ENCODE peak calls at places on chromosomes 13 and 19, in nine cellular contexts. H is uterus; V is lower leg skin; E is stimulated activated CD8-positive, alpha-beta memory T cell treated with anti-CD3 and anti-CD28 coated beads, Interleukin-7, amount 100 ng/mL, for 1 hour; K is CD4-positive, alpha-beta T cell; J is activated naive CD4-positive, alpha-beta T cell; R is cardiac muscle cell; B is T-helper 17 cell; T is left ventricle myocardium inferior. M is an unnamed sample.

GRCh38 chr19:41930926-41931592 is 2.8 kb upstream of the ERFL start:
- DNase-seq in H (no peak), V (no peak), E (no peak), K (no peak), J (no peak), R (no peak), B (no peak), T (no peak), M (no peak)

GRCh38 chr13:19185865-19186645 is 4.4 kb upstream of the TUBA3C start:
- DNase-seq in H (no peak), V (peak; percentile 34), E (no peak), K (no peak), J (no peak), R (no peak), B (no peak), T (no peak), M (no peak)

GRCh38 chr13:26377038-26377437 is 123.1 kb downstream of the CDK8 start:
- DNase-seq in H (no peak), V (no peak), E (no peak), K (no peak), J (no peak), R (peak; percentile 29), B (no peak), T (no peak), M (no peak)

GRCh38 chr13:29514720-29515310 is 80.7 kb downstream of the SLC7A1 start:
- DNase-seq in H (no peak), V (no peak), E (no peak), K (no peak), J (no peak), R (no peak), B (no peak), T (no peak), M (no peak)

GRCh38 chr19:5166262-5166661 is 174.3 kb downstream of the PTPRS start:
- DNase-seq in H (no peak), V (no peak), E (no peak), K (no peak), J (no peak), R (peak; percentile 37), B (no peak), T (no peak), M (no peak)

GRCh38 chr19:49570997-49571676 is 9.2 kb downstream of the NOSIP start:
- DNase-seq in H (no peak), V (no peak), E (no peak), K (peak; percentile 51), J (no peak), R (no peak), B (no peak), T (no peak), M (no peak)

GRCh38 chr19:4371209-4371897 is 28.0 kb downstream of the MPND start:
- DNase-seq in H (no peak), V (peak; percentile 85), E (no peak), K (no peak), J (no peak), R (no peak), B (no peak), T (no peak), M (no peak)

GRCh38 chr19:43618921-43619261 is 538 bp downstream of the ZNF428 start:
- DNase-seq in H (peak; percentile 36), V (no peak), E (no peak), K (no peak), J (no peak), R (peak; percentile 47), B (no peak), T (no peak), M (no peak)

GRCh38 chr13:102830646-102831045 is 15.2 kb upstream of the ERCC5 start:
- DNase-seq in H (no peak), V (no peak), E (no peak), K (no peak), J (no peak), R (peak; percentile 65), B (no peak), T (no peak), M (no peak)

GRCh38 chr19:33488826-33489225 is 32.8 kb downstream of the PEPD start:
- DNase-seq in H (no peak), V (peak; percentile 62), E (no peak), K (no peak), J (no peak), R (no peak), B (no peak), T (no peak), M (no peak)

GRCh38 chr13:87129602-87130300 is 541.4 kb upstream of the SLITRK5 start:
- DNase-seq in H (no peak), V (no peak), E (no peak), K (no peak), J (no peak), R (peak; percentile 13), B (no peak), T (no peak), M (no peak)

GRCh38 chr13:51818771-51819511 is 15.0 kb upstream of the DHRS12 start:
- DNase-seq in H (no peak), V (no peak), E (no peak), K (no peak), J (peak; percentile 4), R (peak; percentile 62), B (peak; percentile 31), T (no peak), M (no peak)

GRCh38 chr19:4969772-4970531 is 1.0 kb downstream of the KDM4B start:
- DNase-seq in H (no peak), V (no peak), E (no peak), K (no peak), J (no peak), R (peak; percentile 24), B (no peak), T (no peak), M (no peak)

GRCh38 chr19:45451181-45451849 is 16.5 kb upstream of the FOSB start:
- DNase-seq in H (peak; percentile 54), V (peak; percentile 93), E (no peak), K (peak; percentile 54), J (no peak), R (peak; percentile 72), B (peak; percentile 45), T (no peak), M (peak; percentile 53)

GRCh38 chr13:92355213-92355612 is 871.4 kb upstream of the GPC6 start:
- DNase-seq in H (no peak), V (no peak), E (no peak), K (no peak), J (no peak), R (peak; percentile 84), B (no peak), T (no peak), M (no peak)

GRCh38 chr19:55473613-55474012 is 2.8 kb upstream of the ZNF628 start:
- DNase-seq in H (no peak), V (no peak), E (no peak), K (no peak), J (no peak), R (no peak), B (no peak), T (no peak), M (no peak)

GRCh38 chr13:81106348-81106747 is 765.4 kb upstream of the SPRY2 start:
- DNase-seq in H (no peak), V (no peak), E (no peak), K (no peak), J (no peak), R (no peak), B (no peak), T (no peak), M (no peak)

GRCh38 chr13:58953638-58954037 is 1210.1 kb downstream of the DIAPH3 start:
- DNase-seq in H (no peak), V (no peak), E (no peak), K (no peak), J (no peak), R (no peak), B (no peak), T (no peak), M (no peak)

GRCh38 chr19:53549354-53549753 is 11.4 kb downstream of the ZNF331 start:
- DNase-seq in H (no peak), V (no peak), E (no peak), K (no peak), J (no peak), R (peak; percentile 91), B (no peak), T (no peak), M (no peak)

GRCh38 chr13:109694972-109695371 is 91.4 kb downstream of the IRS2 start:
- DNase-seq in H (no peak), V (no peak), E (no peak), K (no peak), J (no peak), R (no peak), B (no peak), T (no peak), M (no peak)

GRCh38 chr19:10655457-10656312 is 1.5 kb downstream of the ILF3 start:
- DNase-seq in H (no peak), V (no peak), E (no peak), K (no peak), J (no peak), R (peak; percentile 27), B (no peak), T (no peak), M (no peak)

GRCh38 chr19:28636706-28637105 is 576.2 kb downstream of the UQCRFS1 start:
- DNase-seq in H (no peak), V (no peak), E (no peak), K (no peak), J (no peak), R (no peak), B (no peak), T (no peak), M (no peak)

GRCh38 chr19:30227661-30228112 is 144.5 kb upstream of the ZNF536 start:
- DNase-seq in H (peak; percentile 22), V (peak; percentile 92), E (no peak), K (no peak), J (no peak), R (peak; percentile 71), B (no peak), T (peak; percentile 64), M (no peak)

GRCh38 chr13:23378009-23378632 is 55.4 kb downstream of the SACS start:
- DNase-seq in H (peak; percentile 41), V (no peak), E (peak; percentile 11), K (no peak), J (no peak), R (peak; percentile 92), B (no peak), T (no peak), M (peak; percentile 30)

GRCh38 chr13:44652223-44652622 is 76.1 kb upstream of the TSC22D1 start:
- DNase-seq in H (no peak), V (no peak), E (no peak), K (no peak), J (no peak), R (no peak), B (no peak), T (no peak), M (no peak)

GRCh38 chr19:18284710-18285430 is 3.4 kb upstream of the JUND start:
- DNase-seq in H (no peak), V (no peak), E (no peak), K (no peak), J (no peak), R (no peak), B (no peak), T (no peak), M (no peak)

GRCh38 chr19:16335226-16335625 is 10.6 kb downstream of the KLF2 start:
- DNase-seq in H (no peak), V (no peak), E (no peak), K (no peak), J (no peak), R (no peak), B (no peak), T (no peak), M (peak; percentile 35)

GRCh38 chr13:76936736-76937135 is 11.6 kb upstream of the ACOD1 start:
- DNase-seq in H (no peak), V (no peak), E (no peak), K (no peak), J (no peak), R (no peak), B (no peak), T (no peak), M (no peak)

GRCh38 chr13:112897956-112898785 is 70.8 kb upstream of the MCF2L start:
- DNase-seq in H (no peak), V (no peak), E (no peak), K (no peak), J (no peak), R (no peak), B (no peak), T (peak; percentile 9), M (no peak)

GRCh38 chr13:109667754-109668360 is 118.5 kb downstream of the IRS2 start:
- DNase-seq in H (no peak), V (no peak), E (no peak), K (no peak), J (no peak), R (peak; percentile 10), B (no peak), T (no peak), M (no peak)

GRCh38 chr19:7606289-7606688 is 10.6 kb downstream of the CAMSAP3 start:
- DNase-seq in H (no peak), V (no peak), E (no peak), K (no peak), J (no peak), R (no peak), B (no peak), T (no peak), M (no peak)